ENCODE peak calls at places on chromosomes 13 and 19, in six cellular contexts. V is GM20000, D is caudate nucleus, R is COR-L47, I is posterior cingulate gyrus, F is EL. L is an unnamed sample.
A peak's percentile ranks its signal among the peaks of the same experiment; 100 is the strongest.

GRCh38 chr19:12828494-12828893 is 5.9 kb downstream of the RTBDN start:
- DNase-seq in I (no peak), V (peak; percentile 56), F (peak; percentile 61), D (no peak), R (peak; percentile 8), L (peak; percentile 65)

GRCh38 chr19:2720777-2721569 is at the start of gene DIRAS1:
- DNase-seq in F (no peak), R (no peak), I (no peak), V (no peak), D (no peak), L (no peak)

GRCh38 chr19:50977626-50978025 is 6.1 kb downstream of the KLK7 start:
- DNase-seq in D (no peak), V (no peak), R (no peak), F (no peak), I (no peak), L (no peak)

GRCh38 chr13:40565282-40566148 is 100.9 kb downstream of the FOXO1 start:
- DNase-seq in D (no peak), V (no peak), I (no peak), R (no peak), F (peak; percentile 38), L (no peak)

GRCh38 chr19:35395762-35396199 is 24.9 kb downstream of the GPR42 start:
- DNase-seq in R (no peak), V (no peak), F (no peak), D (no peak), I (no peak), L (no peak)

GRCh38 chr13:112205990-112206389 is 139.0 kb downstream of the SOX1 start:
- DNase-seq in V (no peak), F (no peak), I (no peak), R (no peak), D (no peak), L (no peak)

GRCh38 chr19:7905298-7905697 is 1.6 kb downstream of the MAP2K7 start:
- DNase-seq in D (no peak), V (no peak), R (no peak), I (no peak), F (no peak), L (no peak)

GRCh38 chr19:5624154-5624663 is 1.3 kb downstream of the SAFB start:
- DNase-seq in R (no peak), V (no peak), D (no peak), I (peak; percentile 29), F (peak; percentile 46), L (no peak)

GRCh38 chr13:73390100-73390499 is 331.3 kb downstream of the KLF5 start:
- DNase-seq in R (no peak), V (no peak), F (no peak), D (no peak), I (no peak), L (no peak)

GRCh38 chr19:15210323-15210774 is 9.6 kb upstream of the NOTCH3 start:
- DNase-seq in V (no peak), I (no peak), R (no peak), F (peak; percentile 81), D (no peak), L (no peak)

GRCh38 chr13:98822238-98822606 is 69.8 kb upstream of the SLC15A1 start:
- DNase-seq in D (no peak), R (no peak), V (no peak), F (peak; percentile 31), I (no peak), L (no peak)

GRCh38 chr13:59112375-59112774 is 1051.4 kb downstream of the DIAPH3 start:
- DNase-seq in F (peak; percentile 1), I (no peak), R (no peak), V (no peak), D (no peak), L (no peak)

GRCh38 chr19:772730-773436 is 22.0 kb downstream of the MISP start:
- DNase-seq in D (no peak), V (no peak), R (no peak), F (no peak), I (no peak), L (no peak)

GRCh38 chr13:66264976-66265375 is 965.2 kb downstream of the PCDH9 start:
- DNase-seq in R (no peak), F (no peak), I (no peak), V (no peak), D (no peak), L (no peak)

GRCh38 chr19:18647807-18648206 is 11.0 kb downstream of the KLHL26 start:
- DNase-seq in D (no peak), I (no peak), F (no peak), V (no peak), R (no peak), L (no peak)

GRCh38 chr13:75368167-75368566 is 113.8 kb downstream of the TBC1D4 start:
- DNase-seq in V (no peak), F (peak; percentile 63), D (no peak), I (no peak), R (no peak), L (no peak)

GRCh38 chr13:75492389-75492788 is 10.4 kb upstream of the TBC1D4 start:
- DNase-seq in I (no peak), R (no peak), D (no peak), F (peak; percentile 47), V (no peak), L (no peak)

GRCh38 chr19:38691938-38692457 is 44.5 kb downstream of the ACTN4 start:
- DNase-seq in D (no peak), I (no peak), V (no peak), R (no peak), F (peak; percentile 99), L (no peak)

GRCh38 chr13:106599875-106600797 is 32.2 kb upstream of the ARGLU1 start:
- DNase-seq in V (no peak), I (no peak), R (no peak), D (no peak), F (peak; percentile 65), L (no peak)

GRCh38 chr19:55251296-55252081 is 7.3 kb downstream of the PPP6R1 start:
- DNase-seq in V (peak; percentile 42), R (no peak), I (no peak), D (no peak), F (peak; percentile 26), L (peak; percentile 66)

GRCh38 chr19:6417713-6418561 is 6.7 kb downstream of the KHSRP start:
- DNase-seq in I (peak; percentile 61), F (no peak), D (no peak), V (peak; percentile 12), R (no peak), L (no peak)

GRCh38 chr19:53772943-53773342 is 51.2 kb downstream of the NLRP12 start:
- DNase-seq in I (no peak), V (no peak), R (peak; percentile 35), D (no peak), F (peak; percentile 61), L (peak; percentile 36)

GRCh38 chr19:17681505-17682125 is 6.5 kb downstream of the UNC13A start:
- DNase-seq in V (peak; percentile 78), D (no peak), F (peak; percentile 45), R (no peak), I (no peak), L (peak; percentile 74)

GRCh38 chr13:44605275-44605674 is 29.1 kb upstream of the TSC22D1 start:
- DNase-seq in F (no peak), V (no peak), R (no peak), I (no peak), D (no peak), L (no peak)

GRCh38 chr19:21586341-21587116 is 81.1 kb downstream of the ZNF429 start:
- DNase-seq in V (no peak), D (no peak), I (no peak), F (no peak), R (no peak), L (no peak)

GRCh38 chr13:38239874-38240273 is 109.8 kb upstream of the UFM1 start:
- DNase-seq in R (no peak), D (no peak), F (no peak), V (no peak), I (no peak), L (no peak)

GRCh38 chr19:41537789-41538188 is 38.2 kb upstream of the CEACAM21 start:
- DNase-seq in R (no peak), D (no peak), F (peak; percentile 19), V (no peak), I (no peak), L (no peak)

GRCh38 chr13:69579351-69579750 is 528.3 kb upstream of the ATXN8OS start:
- DNase-seq in I (no peak), V (peak; percentile 4), F (no peak), D (no peak), R (peak; percentile 10), L (peak; percentile 10)

GRCh38 chr13:45833242-45833641 is 18.3 kb downstream of the SIAH3 start:
- DNase-seq in R (no peak), I (no peak), D (no peak), V (no peak), F (no peak), L (no peak)

GRCh38 chr13:24217601-24218281 is 57.2 kb downstream of the SPATA13 start:
- DNase-seq in D (no peak), F (no peak), I (no peak), V (no peak), R (peak; percentile 60), L (no peak)

GRCh38 chr13:93183302-93183701 is 43.3 kb upstream of the GPC6 start:
- DNase-seq in D (no peak), I (no peak), F (no peak), R (no peak), V (no peak), L (no peak)

GRCh38 chr13:34343413-34343812 is 525.5 kb downstream of the RFC3 start:
- DNase-seq in V (no peak), R (no peak), F (no peak), I (no peak), D (no peak), L (no peak)

GRCh38 chr19:3855321-3855720 is 13.5 kb downstream of the ZFR2 start:
- DNase-seq in R (no peak), V (no peak), D (no peak), F (no peak), I (no peak), L (no peak)

GRCh38 chr13:93254775-93255174 is 28.2 kb downstream of the GPC6 start:
- DNase-seq in F (no peak), D (no peak), I (peak; percentile 64), R (no peak), V (no peak), L (no peak)

GRCh38 chr13:25018729-25019115 is 77.2 kb upstream of the PABPC3 start:
- DNase-seq in D (no peak), R (peak; percentile 35), I (no peak), F (no peak), V (no peak), L (no peak)

GRCh38 chr13:95783747-95784146 is 106.8 kb downstream of the DNAJC3 start:
- DNase-seq in R (no peak), D (no peak), F (no peak), I (no peak), V (no peak), L (no peak)

GRCh38 chr13:74217816-74218215 is 83.6 kb upstream of the KLF12 start:
- DNase-seq in R (no peak), F (peak; percentile 93), D (no peak), I (no peak), V (no peak), L (no peak)

L was measured in GM13976.